ENCODE peak calls at places on chromosomes 6 and 20, in nine cellular contexts. U is HFF-Myc; T is CD4-positive, alpha-beta T cell; Y is fibroblast of pulmonary artery; L is GM12864; Q is cardiac muscle cell; A is OCI-LY7; M is right atrium auricular region; X is BJ. K is an unnamed sample.

GRCh38 chr20:1827974-1828785 is 67.0 kb upstream of the SIRPA start:
- DNase-seq in T (no peak), Q (peak; percentile 61), Y (no peak), L (no peak), A (no peak), X (no peak), M (peak; percentile 79), U (no peak), K (no peak)

GRCh38 chr6:111087106-111087835 is at the start of gene SLC16A10:
- DNase-seq in A (no peak), X (no peak), Y (peak; percentile 4), T (peak; percentile 86), Q (peak; percentile 23), U (no peak), L (peak; percentile 22), M (peak; percentile 70), K (peak; percentile 95)

GRCh38 chr20:31675828-31676533 is 38.3 kb downstream of the COX4I2 start:
- DNase-seq in T (peak; percentile 34), U (no peak), Q (peak; percentile 83), L (no peak), X (no peak), A (peak; percentile 71), Y (peak; percentile 71), M (no peak), K (peak; percentile 47)

GRCh38 chr6:6969761-6970223 is 138.0 kb upstream of the RREB1 start:
- DNase-seq in Y (no peak), Q (no peak), U (no peak), X (no peak), A (no peak), L (no peak), T (no peak), M (no peak), K (no peak)

GRCh38 chr20:33933469-33933909 is 60.2 kb upstream of the RALY start:
- DNase-seq in A (peak; percentile 35), Y (peak; percentile 77), X (no peak), L (peak; percentile 37), U (no peak), T (peak; percentile 39), M (peak; percentile 68), Q (peak; percentile 81), K (peak; percentile 66)

GRCh38 chr6:144689503-144690040 is 404.4 kb downstream of the UTRN start:
- DNase-seq in A (no peak), M (no peak), T (no peak), Y (no peak), X (no peak), L (no peak), U (no peak), Q (no peak), K (no peak)

GRCh38 chr6:143059616-143060353 is 904 bp upstream of the AIG1 start:
- DNase-seq in Y (peak; percentile 82), T (peak; percentile 10), L (no peak), M (no peak), X (peak; percentile 77), Q (peak; percentile 70), A (peak; percentile 14), U (peak; percentile 82), K (peak; percentile 34)

GRCh38 chr6:31834704-31835375 is 7.3 kb downstream of the HSPA1B start:
- DNase-seq in Q (no peak), M (peak; percentile 79), T (peak; percentile 79), U (no peak), L (no peak), A (peak; percentile 81), X (no peak), Y (no peak), K (peak; percentile 78)

GRCh38 chr6:41768545-41769308 is 11.0 kb downstream of the FRS3 start:
- DNase-seq in M (no peak), A (no peak), T (no peak), U (no peak), Y (no peak), Q (no peak), X (no peak), L (no peak), K (no peak)

GRCh38 chr20:20450461-20451027 is 82.6 kb downstream of the INSM1 start:
- DNase-seq in X (no peak), M (no peak), A (no peak), Q (peak; percentile 21), U (no peak), L (no peak), Y (peak; percentile 7), T (no peak), K (no peak)

GRCh38 chr20:33915726-33916331 is 77.9 kb upstream of the RALY start:
- DNase-seq in X (no peak), L (no peak), A (peak; percentile 58), M (no peak), Y (peak; percentile 24), T (peak; percentile 52), Q (no peak), U (no peak), K (peak; percentile 58)

GRCh38 chr6:5399391-5399790 is 138.1 kb downstream of the FARS2 start:
- DNase-seq in T (no peak), A (no peak), X (no peak), U (no peak), Q (no peak), Y (no peak), M (no peak), L (no peak), K (no peak)
- TF ChIP-seq CTCF in T (no peak), A (no peak), X (no peak), U (no peak), Q (no peak), Y (no peak), M (no peak), L (no peak), K (no peak)

GRCh38 chr20:57746832-57747404 is 37.1 kb upstream of the PMEPA1 start:
- DNase-seq in X (no peak), U (no peak), M (no peak), Q (no peak), T (no peak), A (no peak), Y (no peak), L (no peak), K (no peak)
- TF ChIP-seq CTCF in X (no peak), U (no peak), M (no peak), Q (no peak), T (no peak), A (no peak), Y (no peak), L (no peak), K (no peak)

DNA sequence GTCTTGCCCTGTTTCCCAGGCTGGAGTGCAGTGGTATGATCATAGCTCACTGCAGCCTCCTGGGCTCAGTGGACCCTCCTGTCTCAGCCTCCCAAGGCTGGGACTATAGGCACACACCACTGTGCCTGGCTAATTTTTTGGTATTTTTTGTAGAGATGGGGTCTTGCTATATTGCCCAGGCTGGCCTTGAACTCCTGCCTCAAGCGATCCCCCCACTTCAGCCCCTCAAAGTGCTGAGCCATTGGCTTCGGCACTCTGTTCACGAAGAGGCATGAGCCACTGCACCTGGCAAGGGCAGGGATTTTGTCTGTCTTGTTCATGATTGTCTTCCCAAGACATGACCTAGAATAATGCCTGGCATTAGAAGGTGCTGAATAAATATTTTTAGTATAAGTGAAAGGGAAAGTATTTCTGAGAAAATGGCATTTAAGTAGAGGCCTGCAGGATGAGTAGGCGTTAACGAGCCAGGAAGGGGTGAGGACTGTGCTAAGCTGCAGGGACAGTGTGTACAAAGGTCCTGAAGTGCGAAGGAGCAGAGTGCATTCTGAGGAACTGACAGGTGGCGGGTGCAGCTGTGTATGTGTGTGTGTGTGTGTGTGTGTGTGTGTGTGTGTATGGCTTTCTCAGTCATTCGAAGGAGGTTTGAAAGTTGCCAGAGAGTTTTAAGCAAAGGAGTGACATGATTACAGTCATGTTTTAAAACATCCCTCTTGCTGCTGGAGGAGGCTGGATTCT is 43.0 kb downstream of the VEGFA start:
- DNase-seq in Q (peak; percentile 20), U (no peak), Y (no peak), M (no peak), X (no peak), L (no peak), T (no peak), A (peak; percentile 33), K (no peak)
- TF ChIP-seq CTCF in Q (no peak), U (no peak), Y (no peak), M (no peak), X (no peak), L (no peak), T (no peak), A (no peak), K (no peak)

DNA sequence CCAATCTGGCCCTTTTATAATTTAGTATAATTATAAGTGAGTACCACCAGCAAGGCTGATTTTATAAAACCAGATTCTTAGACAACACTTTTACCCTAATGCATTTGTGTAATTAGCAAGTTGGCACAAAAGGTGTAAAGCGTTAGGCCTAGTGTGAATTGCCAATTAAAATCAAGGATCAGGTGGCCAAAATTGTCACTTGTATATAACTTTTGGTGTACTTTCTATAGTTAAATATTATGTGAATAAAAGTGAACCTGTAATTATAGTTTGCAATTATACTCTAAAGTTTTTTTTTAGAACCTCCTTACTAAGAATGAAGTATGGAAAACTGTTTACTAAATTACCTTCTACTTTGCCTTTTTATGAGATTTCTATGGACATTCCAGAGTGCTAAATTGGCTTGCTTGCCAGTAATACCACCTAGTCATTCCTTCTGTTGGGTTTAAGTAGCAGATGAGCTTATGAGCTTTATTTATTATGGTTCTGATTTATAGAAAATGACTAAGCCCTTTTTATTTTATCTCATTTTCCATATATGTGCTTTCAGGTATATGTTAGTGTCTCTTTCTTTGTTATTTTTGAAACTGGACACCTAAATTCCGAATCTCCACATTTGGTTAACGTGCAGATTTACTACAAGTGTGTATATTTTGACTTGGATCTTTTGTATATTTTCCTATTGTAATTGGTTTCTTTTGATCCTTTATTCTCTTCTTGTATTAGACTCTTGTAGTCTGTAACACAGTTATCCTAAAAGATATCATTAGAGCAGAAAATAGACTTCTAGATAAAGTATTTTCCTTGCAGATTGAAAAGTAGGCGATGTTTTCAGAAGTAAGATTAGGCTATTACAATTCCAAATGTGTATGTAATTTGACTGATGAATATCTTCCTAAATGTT is 3.9 kb downstream of the STXBP5 start:
- DNase-seq in Y (no peak), X (no peak), L (no peak), A (no peak), Q (no peak), T (no peak), U (no peak), M (no peak), K (no peak)
- TF ChIP-seq CTCF in Y (no peak), X (no peak), L (no peak), A (no peak), Q (no peak), T (no peak), U (no peak), M (no peak), K (no peak)

GRCh38 chr6:27679968-27680694 is 207.2 kb upstream of the ZNF184 start:
- DNase-seq in Y (no peak), Q (no peak), A (no peak), U (no peak), L (no peak), M (no peak), X (no peak), T (no peak), K (no peak)
- TF ChIP-seq CTCF in Y (no peak), Q (no peak), A (no peak), U (no peak), L (no peak), M (no peak), X (no peak), T (no peak), K (no peak)

DNA sequence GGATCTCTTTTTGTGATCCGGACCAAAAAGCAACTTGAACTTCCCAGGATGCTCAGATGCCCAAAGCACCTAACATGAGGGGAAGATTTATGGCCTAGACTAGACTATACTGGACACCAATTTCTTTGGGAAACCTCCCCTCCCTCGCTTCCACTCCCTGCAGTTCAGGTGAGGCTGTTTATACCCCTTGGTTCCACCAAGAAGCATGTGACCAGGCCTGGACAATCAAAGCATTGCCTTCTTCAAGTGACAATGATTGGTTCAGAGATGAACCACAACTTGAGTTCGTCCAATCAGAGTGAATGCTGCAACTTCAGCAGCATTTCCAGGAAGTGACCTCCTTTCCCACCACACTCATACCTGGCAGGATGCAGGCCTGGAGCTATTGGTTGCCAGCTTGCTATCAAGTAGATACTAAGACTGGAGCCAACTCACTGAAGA is 45.6 kb upstream of the SLC9A8 start:
- DNase-seq in A (no peak), M (no peak), Q (peak; percentile 15), U (no peak), L (no peak), X (no peak), Y (peak; percentile 29), T (no peak), K (no peak)
- TF ChIP-seq CTCF in A (no peak), M (no peak), Q (no peak), U (no peak), L (no peak), X (no peak), Y (no peak), T (no peak), K (no peak)

K was measured in GM20000.